ENCODE peak calls at places on chromosomes 6 and 20, in seven cellular contexts. Z is K562, W is HL-60, Q is T1000, J is cardiac fibroblast, K is GM20000, B is PC-3. R is an unnamed sample.

GRCh38 chr20:13525225-13525940 is 113.3 kb downstream of the TASP1 start:
- DNase-seq in Z (no peak), W (no peak), Q (peak; percentile 51), J (peak; percentile 84), K (no peak), B (peak; percentile 82), R (peak; percentile 24)

GRCh38 chr6:105603779-105604592 is 201.1 kb upstream of the PREP start:
- DNase-seq in Z (no peak), W (no peak), Q (no peak), J (peak; percentile 13), K (no peak), B (no peak), R (no peak)

GRCh38 chr20:18428490-18429173 is 38.2 kb downstream of the DZANK1 start:
- DNase-seq in Z (no peak), W (no peak), Q (no peak), J (peak; percentile 80), K (no peak), B (peak; percentile 11), R (no peak)

GRCh38 chr6:26020983-26021349 is 58.4 kb downstream of the TRIM38 start:
- DNase-seq in Z (peak; percentile 79), W (peak; percentile 72), Q (no peak), J (peak; percentile 72), K (no peak), B (peak; percentile 69), R (peak; percentile 16)

GRCh38 chr6:32886674-32887383 is 32.8 kb downstream of the PSMB9 start:
- DNase-seq in Z (no peak), W (no peak), Q (no peak), J (peak; percentile 77), K (no peak), B (peak; percentile 79), R (no peak)

GRCh38 chr6:107871981-107872380 is 47.9 kb upstream of the SCML4 start:
- DNase-seq in Z (no peak), W (no peak), Q (no peak), J (peak; percentile 23), K (no peak), B (no peak), R (no peak)

GRCh38 chr6:37168809-37169457 is 1.0 kb upstream of the PIM1 start:
- DNase-seq in Z (no peak), W (no peak), Q (no peak), J (no peak), K (no peak), B (peak; percentile 50), R (no peak)

GRCh38 chr6:131694832-131695426 is 6.3 kb downstream of the OR2A4 start:
- DNase-seq in Z (peak; percentile 72), W (peak; percentile 31), Q (peak; percentile 28), J (peak; percentile 74), K (peak; percentile 65), B (peak; percentile 77), R (peak; percentile 38)

GRCh38 chr6:31356946-31357466 is at the start of gene HLA-B:
- DNase-seq in Z (peak; percentile 9), W (peak; percentile 78), Q (peak; percentile 31), J (peak; percentile 84), K (peak; percentile 91), B (peak; percentile 62), R (peak; percentile 81)

GRCh38 chr6:66605011-66605410 is 898.0 kb upstream of the EYS start:
- DNase-seq in Z (no peak), W (no peak), Q (no peak), J (no peak), K (no peak), B (peak; percentile 27), R (peak; percentile 21)

GRCh38 chr6:11251553-11252358 is 19.3 kb upstream of the NEDD9 start:
- DNase-seq in Z (no peak), W (no peak), Q (peak; percentile 28), J (peak; percentile 89), K (no peak), B (peak; percentile 86), R (no peak)

GRCh38 chr6:13304101-13304500 is 24.2 kb downstream of the TBC1D7 start:
- DNase-seq in Z (no peak), W (no peak), Q (no peak), J (no peak), K (no peak), B (no peak), R (no peak)

GRCh38 chr6:4189249-4189648 is 53.9 kb upstream of the ECI2 start:
- DNase-seq in Z (no peak), W (no peak), Q (no peak), J (no peak), K (no peak), B (no peak), R (no peak)

GRCh38 chr6:52588087-52588709 is 11.3 kb upstream of the TRAM2 start:
- DNase-seq in Z (no peak), W (no peak), Q (no peak), J (no peak), K (no peak), B (no peak), R (no peak)

GRCh38 chr6:32845381-32845884 is 1.6 kb upstream of the PSMB8 start:
- DNase-seq in Z (no peak), W (peak; percentile 90), Q (no peak), J (no peak), K (peak; percentile 41), B (no peak), R (no peak)

GRCh38 chr6:36692861-36693702 is 4.5 kb upstream of the RAB44 start:
- DNase-seq in Z (no peak), W (no peak), Q (no peak), J (peak; percentile 56), K (no peak), B (no peak), R (no peak)